ENCODE peak calls at places on chromosomes 11 and 22, in four cellular contexts. I is HepG2, Q is GM12878, B is SK-N-SH. M is an unnamed sample.

GRCh38 chr22:38732251-38732815 is 23.5 kb downstream of the SUN2 start:
- DNase-seq in I (no peak), Q (no peak), B (no peak), M (no peak)

GRCh38 chr22:35728639-35729308 is 11.1 kb downstream of the APOL5 start:
- DNase-seq in I (no peak), Q (no peak), B (no peak), M (no peak)

GRCh38 chr11:61331636-61332035 is 1.3 kb downstream of the DDB1 start:
- DNase-seq in I (no peak), Q (no peak), B (no peak), M (no peak)

GRCh38 chr11:131185915-131186314 is 184.5 kb upstream of the NTM start:
- DNase-seq in I (no peak), Q (no peak), B (no peak), M (no peak)

GRCh38 chr22:49517721-49518120 is 310.0 kb downstream of the BRD1 start:
- DNase-seq in I (no peak), Q (no peak), B (no peak), M (no peak)

GRCh38 chr11:121864660-121865059 is 251.4 kb downstream of the BLID start:
- DNase-seq in I (peak; percentile 19), Q (no peak), B (no peak), M (no peak)

GRCh38 chr22:46977656-46978343 is 215.3 kb downstream of the TBC1D22A start:
- DNase-seq in I (no peak), Q (no peak), B (no peak), M (no peak)

GRCh38 chr22:44930016-44930710 is 79.6 kb downstream of the PHF21B start:
- DNase-seq in I (no peak), Q (no peak), B (peak; percentile 51), M (no peak)

GRCh38 chr11:11464555-11464954 is 111.5 kb upstream of the CSNK2A3 start:
- DNase-seq in I (no peak), Q (no peak), B (no peak), M (no peak)

GRCh38 chr22:42330953-42331525 is 60.6 kb upstream of the TCF20 start:
- DNase-seq in I (no peak), Q (no peak), B (no peak), M (no peak)

GRCh38 chr11:71447791-71448256 is 369 bp downstream of the DHCR7 start:
- DNase-seq in I (no peak), Q (no peak), B (peak; percentile 79), M (peak; percentile 83)

GRCh38 chr22:25372000-25372595 is 152.7 kb downstream of the CRYBB2 start:
- DNase-seq in I (no peak), Q (no peak), B (no peak), M (no peak)

GRCh38 chr11:12684821-12685220 is 10.6 kb downstream of the TEAD1 start:
- DNase-seq in I (no peak), Q (no peak), B (no peak), M (no peak)

GRCh38 chr11:121004196-121004840 is 19.6 kb upstream of the TBCEL start:
- DNase-seq in I (no peak), Q (no peak), B (no peak), M (no peak)

GRCh38 chr11:23314162-23314561 is 453.9 kb upstream of the CCDC179 start:
- DNase-seq in I (no peak), Q (no peak), B (no peak), M (no peak)

GRCh38 chr11:106608677-106609076 is 409.6 kb downstream of the GUCY1A2 start:
- DNase-seq in I (no peak), Q (no peak), B (no peak), M (no peak)

GRCh38 chr11:111707039-111707690 is 59.0 kb downstream of the PPP2R1B start:
- DNase-seq in I (peak; percentile 24), Q (no peak), B (no peak), M (no peak)

GRCh38 chr11:66950113-66950535 is 8.1 kb downstream of the PC start:
- DNase-seq in I (peak; percentile 87), Q (no peak), B (no peak), M (no peak)

GRCh38 chr22:23563111-23563510 is 17.0 kb downstream of the IGLL1 start:
- DNase-seq in I (no peak), Q (no peak), B (no peak), M (no peak)

GRCh38 chr11:70916321-70916720 is 336.1 kb downstream of the SHANK2 start:
- DNase-seq in I (no peak), Q (no peak), B (no peak), M (no peak)

GRCh38 chr22:20955548-20955947 is 11.5 kb upstream of the AIFM3 start:
- DNase-seq in I (no peak), Q (no peak), B (no peak), M (no peak)

GRCh38 chr22:45155050-45155840 is 8.5 kb upstream of the NUP50 start:
- DNase-seq in I (no peak), Q (no peak), B (peak; percentile 26), M (no peak)

GRCh38 chr11:65056999-65057398 is 1.4 kb downstream of the NAALADL1 start:
- DNase-seq in I (no peak), Q (no peak), B (no peak), M (no peak)

GRCh38 chr11:114774599-114775365 is 96.5 kb downstream of the NXPE2 start:
- DNase-seq in I (peak; percentile 51), Q (no peak), B (peak; percentile 75), M (peak; percentile 86)

GRCh38 chr11:59787816-59788215 is 22.8 kb downstream of the MRPL16 start:
- DNase-seq in I (no peak), Q (no peak), B (no peak), M (no peak)

GRCh38 chr22:19547620-19548019 is 23.4 kb upstream of the CLDN5 start:
- DNase-seq in I (no peak), Q (no peak), B (no peak), M (no peak)

GRCh38 chr11:129277216-129277838 is 85.2 kb upstream of the ARHGAP32 start:
- DNase-seq in I (peak; percentile 46), Q (no peak), B (no peak), M (no peak)

GRCh38 chr11:90635145-90635544 is 412.3 kb upstream of the CHORDC1 start:
- DNase-seq in I (no peak), Q (no peak), B (no peak), M (no peak)

GRCh38 chr11:67058506-67058905 is 1.9 kb downstream of the RHOD start:
- DNase-seq in I (no peak), Q (no peak), B (no peak), M (no peak)

GRCh38 chr11:99019676-99020075 is 1.1 kb upstream of the CNTN5 start:
- DNase-seq in I (no peak), Q (no peak), B (peak; percentile 4), M (no peak)

GRCh38 chr11:108196901-108197300 is 25.5 kb downstream of the NPAT start:
- DNase-seq in I (no peak), Q (peak; percentile 37), B (no peak), M (no peak)

GRCh38 chr11:108199446-108200321 is 22.8 kb downstream of the NPAT start:
- DNase-seq in I (no peak), Q (peak; percentile 68), B (no peak), M (no peak)

GRCh38 chr11:108193725-108194124 is 28.7 kb downstream of the NPAT start:
- DNase-seq in I (no peak), Q (no peak), B (no peak), M (no peak)

GRCh38 chr11:108198833-108199232 is 23.6 kb downstream of the NPAT start:
- DNase-seq in I (no peak), Q (no peak), B (no peak), M (no peak)

DNA sequence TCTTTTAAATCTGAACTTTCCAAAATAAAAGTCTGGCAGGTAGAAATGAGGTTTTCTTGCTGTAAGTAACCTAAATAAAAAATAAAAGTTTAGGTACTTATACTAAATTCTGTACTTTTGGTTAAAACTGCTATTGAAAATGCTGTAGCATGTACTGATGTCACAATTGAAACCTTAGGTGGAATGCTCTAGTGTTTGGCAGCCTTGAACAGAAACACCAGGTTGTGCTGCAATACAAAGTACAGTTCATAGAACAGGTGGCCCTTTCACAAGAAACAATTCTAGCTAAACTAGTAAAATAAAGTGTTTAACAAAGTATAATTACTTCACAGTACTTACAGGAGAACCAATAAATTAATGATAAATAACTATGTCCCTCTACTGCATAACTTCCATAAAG is 25.1 kb downstream of the NPAT start:
- DNase-seq in I (peak; percentile 18), Q (no peak), B (no peak), M (no peak)
- TF ChIP-seq TCF12 in I (no peak), Q (no peak), B (no peak), M (no peak)

GRCh38 chr11:441418-442274 is at the start of gene ANO9:
- DNase-seq in I (peak; percentile 39), Q (no peak), B (peak; percentile 68), M (no peak)
- TF ChIP-seq GABPA in I (no peak), Q (no peak), B (no peak), M (no peak)

DNA sequence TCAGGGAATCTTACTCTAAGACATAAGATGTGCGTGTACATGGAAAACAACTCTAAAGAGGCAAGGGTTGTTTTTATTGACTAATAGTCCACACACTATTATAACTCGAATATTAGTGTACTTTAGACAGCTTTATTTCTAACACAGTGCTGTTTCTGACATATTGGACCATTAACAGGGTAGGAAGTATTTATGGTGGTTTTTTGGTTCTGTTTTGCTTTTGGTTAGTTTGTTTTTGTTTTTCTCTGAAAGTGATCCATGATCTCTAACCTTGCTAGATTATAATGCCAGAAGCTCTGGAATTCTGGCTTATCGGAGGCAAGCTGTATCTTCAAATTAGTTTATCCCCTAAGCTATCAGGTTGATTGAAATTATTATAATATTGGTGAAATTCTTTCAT is 1.1 kb upstream of the HBG1 start:
- DNase-seq in I (no peak), Q (no peak), B (no peak), M (no peak)
- H3K4me3 ChIP-seq in I (no peak overlapping the region), Q (no peak overlapping the region), B (no peak overlapping the region), M (no peak overlapping the region)

GRCh38 chr11:116730241-116730561 is 42.6 kb downstream of the BUD13 start:
- DNase-seq in I (no peak), Q (no peak), B (no peak), M (no peak)
- TF ChIP-seq TCF12 in I (no peak), Q (no peak), B (no peak), M (no peak)

DNA sequence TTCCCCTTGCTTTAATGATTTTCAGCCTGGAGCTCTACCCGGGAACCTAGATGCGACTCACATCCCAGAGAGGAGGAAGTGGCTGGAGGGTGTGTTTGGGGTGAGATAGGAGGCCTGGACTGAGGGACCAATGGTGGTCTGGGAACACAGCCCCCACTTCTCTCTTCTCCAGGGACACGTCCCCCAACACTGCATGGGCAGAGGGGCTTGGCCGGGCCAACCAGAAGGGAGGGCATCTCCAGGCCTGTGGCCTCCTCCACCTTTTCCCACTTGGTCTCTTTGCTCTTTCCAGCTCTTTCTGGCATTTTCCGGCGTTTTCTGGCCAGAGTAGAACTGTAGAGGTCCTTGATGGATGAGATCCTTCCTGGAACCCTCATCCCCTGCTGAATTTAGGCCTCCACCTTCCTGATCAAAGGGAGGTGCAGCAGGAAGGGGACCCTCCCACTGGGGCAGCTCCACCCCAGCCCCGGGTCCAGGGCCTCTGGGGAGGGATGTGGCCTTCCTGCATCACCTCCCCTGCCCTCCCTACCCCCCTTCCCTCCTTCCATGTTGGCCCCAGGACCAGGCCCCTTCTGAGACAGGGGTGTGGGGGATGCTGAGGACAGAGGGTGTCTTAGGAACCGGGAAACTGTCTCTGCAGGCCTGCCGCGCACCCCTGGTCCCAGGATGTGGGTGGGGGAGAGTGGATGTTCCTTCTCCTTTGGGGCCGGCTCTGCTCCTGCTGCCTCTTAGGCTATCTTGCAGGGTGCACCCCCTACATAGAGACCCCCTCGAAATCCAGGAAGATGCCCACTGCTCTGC is 24.4 kb downstream of the MRGPRG start:
- DNase-seq in I (no peak), Q (no peak), B (no peak), M (no peak)
- TF ChIP-seq GABPA in I (no peak), Q (no peak), B (no peak), M (no peak)